ENCODE peak calls at places on chromosomes 4 and X, in six cellular contexts. M, Q, L, P, A and C are unnamed samples.

GRCh38 chrX:27590044-27590443 is at the start of gene DCAF8L2:
- DNase-seq in M (no peak), Q (no peak), L (no peak), P (no peak), A (no peak), C (no peak)

GRCh38 chrX:107537815-107538214 is 88.4 kb downstream of the FRMPD3 start:
- DNase-seq in M (no peak), Q (peak), L (peak), P (peak), A (peak), C (peak)

GRCh38 chrX:3712080-3712869 is 1.2 kb downstream of the PRKX start:
- DNase-seq in M (no peak), Q (no peak), L (no peak), P (no peak), A (peak), C (peak)

GRCh38 chr4:85265234-85265633 is 209.7 kb upstream of the ARHGAP24 start:
- DNase-seq in M (no peak), Q (no peak), L (no peak), P (no peak), A (no peak), C (no peak)

GRCh38 chr4:55409468-55410171 is 13.9 kb downstream of the TMEM165 start:
- DNase-seq in M (peak), Q (no peak), L (no peak), P (no peak), A (no peak), C (peak)

GRCh38 chr4:110196871-110197420 is 1.5 kb downstream of the ELOVL6 start:
- DNase-seq in M (no peak), Q (peak), L (peak), P (no peak), A (peak), C (peak)

GRCh38 chr4:161287678-161288352 is 876.0 kb downstream of the FSTL5 start:
- DNase-seq in M (peak), Q (no peak), L (no peak), P (no peak), A (no peak), C (no peak)

GRCh38 chrX:24391362-24391761 is 30.9 kb downstream of the SUPT20HL1 start:
- DNase-seq in M (no peak), Q (no peak), L (no peak), P (no peak), A (no peak), C (no peak)

GRCh38 chrX:153588021-153588781 is 10.7 kb downstream of the CCNQ start:
- DNase-seq in M (no peak), Q (no peak), L (no peak), P (no peak), A (no peak), C (no peak)

GRCh38 chr4:41124916-41125548 is 89.3 kb downstream of the APBB2 start:
- DNase-seq in M (no peak), Q (no peak), L (no peak), P (peak), A (no peak), C (no peak)

GRCh38 chr4:38290360-38290759 is 330.2 kb downstream of the PTTG2 start:
- DNase-seq in M (no peak), Q (no peak), L (no peak), P (no peak), A (peak), C (no peak)

GRCh38 chr4:107825072-107825789 is 499 bp downstream of the SGMS2 start:
- DNase-seq in M (no peak), Q (peak), L (peak), P (no peak), A (peak), C (no peak)

GRCh38 chr4:153067376-153067775 is 131.3 kb downstream of the FHDC1 start:
- DNase-seq in M (no peak), Q (no peak), L (peak), P (peak), A (no peak), C (no peak)

GRCh38 chrX:56319165-56319564 is 87.0 kb downstream of the KLF8 start:
- DNase-seq in M (no peak), Q (no peak), L (no peak), P (no peak), A (no peak), C (no peak)

GRCh38 chr4:6692806-6693205 is 872 bp upstream of the S100P start:
- DNase-seq in M (no peak), Q (no peak), L (no peak), P (peak), A (no peak), C (peak)

GRCh38 chr4:41957634-41958033 is 22.4 kb downstream of the TMEM33 start:
- DNase-seq in M (peak), Q (peak), L (peak), P (peak), A (peak), C (peak)

GRCh38 chrX:66728818-66729271 is 90.0 kb upstream of the EDA2R start:
- DNase-seq in M (no peak), Q (peak), L (peak), P (peak), A (peak), C (peak)

GRCh38 chrX:133534172-133534571 is 118.9 kb upstream of the GPC4 start:
- DNase-seq in M (no peak), Q (no peak), L (no peak), P (no peak), A (no peak), C (no peak)

GRCh38 chr4:24482871-24483270 is 101.5 kb downstream of the DHX15 start:
- DNase-seq in M (no peak), Q (no peak), L (no peak), P (no peak), A (no peak), C (no peak)

GRCh38 chrX:74085642-74086236 is 218.2 kb upstream of the ZCCHC13 start:
- DNase-seq in M (no peak), Q (no peak), L (no peak), P (peak), A (no peak), C (no peak)

GRCh38 chr4:52870225-52870624 is 8.1 kb downstream of the RASL11B start:
- DNase-seq in M (no peak), Q (no peak), L (no peak), P (no peak), A (no peak), C (no peak)

GRCh38 chr4:145061325-145061920 is 36.6 kb downstream of the ANAPC10 start:
- DNase-seq in M (no peak), Q (no peak), L (peak), P (peak), A (peak), C (peak)

GRCh38 chr4:28675582-28675981 is 1814.9 kb downstream of the STIM2 start:
- DNase-seq in M (no peak), Q (no peak), L (no peak), P (no peak), A (no peak), C (no peak)

GRCh38 chr4:139851639-139852038 is 186.0 kb downstream of the MGST2 start:
- DNase-seq in M (no peak), Q (no peak), L (no peak), P (no peak), A (no peak), C (no peak)

GRCh38 chr4:87553182-87553581 is 24.0 kb upstream of the SPARCL1 start:
- DNase-seq in M (no peak), Q (no peak), L (no peak), P (no peak), A (no peak), C (no peak)

GRCh38 chr4:150573534-150573933 is 8.4 kb upstream of the MAB21L2 start:
- DNase-seq in M (no peak), Q (no peak), L (no peak), P (no peak), A (peak), C (no peak)

GRCh38 chr4:2261110-2261852 is 628 bp downstream of the MXD4 start:
- DNase-seq in M (no peak), Q (peak), L (peak), P (no peak), A (peak), C (peak)

GRCh38 chr4:11337287-11337686 is 91.4 kb downstream of the HS3ST1 start:
- DNase-seq in M (no peak), Q (no peak), L (no peak), P (no peak), A (no peak), C (no peak)

GRCh38 chrX:50211510-50211909 is 6.9 kb downstream of the CCNB3 start:
- DNase-seq in M (no peak), Q (no peak), L (no peak), P (no peak), A (no peak), C (peak)

GRCh38 chr4:128107766-128108165 is 46.7 kb downstream of the LARP1B start:
- DNase-seq in M (no peak), Q (no peak), L (peak), P (no peak), A (no peak), C (no peak)

GRCh38 chr4:84856468-84856867 is 110.0 kb downstream of the WDFY3 start:
- DNase-seq in M (no peak), Q (no peak), L (no peak), P (no peak), A (no peak), C (no peak)

GRCh38 chr4:106985830-106986229 is 50.3 kb downstream of the DKK2 start:
- DNase-seq in M (no peak), Q (no peak), L (no peak), P (no peak), A (no peak), C (no peak)

DNA sequence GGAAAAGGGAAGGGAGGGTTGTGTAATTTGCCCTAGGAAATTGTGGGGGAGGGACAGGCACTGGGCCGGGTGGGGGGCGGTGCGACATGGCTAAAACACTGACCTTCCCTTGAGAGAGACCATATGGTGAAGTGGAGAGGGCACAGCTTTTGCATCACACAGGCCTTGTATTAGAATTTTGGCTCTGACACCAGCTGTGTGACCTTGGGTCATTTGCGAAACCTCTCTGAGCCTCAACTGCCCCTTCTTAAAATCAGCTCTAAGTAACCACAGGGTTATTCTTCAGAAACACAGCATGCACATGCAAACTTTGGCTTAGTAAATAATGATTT is 25.8 kb downstream of the PDGFRA start:
- DNase-seq in M (no peak), Q (no peak), L (no peak), P (no peak), A (no peak), C (no peak)
- TF ChIP-seq MYC in M (no peak), Q (no peak), L (no peak), P (no peak), A (no peak), C (no peak)

DNA sequence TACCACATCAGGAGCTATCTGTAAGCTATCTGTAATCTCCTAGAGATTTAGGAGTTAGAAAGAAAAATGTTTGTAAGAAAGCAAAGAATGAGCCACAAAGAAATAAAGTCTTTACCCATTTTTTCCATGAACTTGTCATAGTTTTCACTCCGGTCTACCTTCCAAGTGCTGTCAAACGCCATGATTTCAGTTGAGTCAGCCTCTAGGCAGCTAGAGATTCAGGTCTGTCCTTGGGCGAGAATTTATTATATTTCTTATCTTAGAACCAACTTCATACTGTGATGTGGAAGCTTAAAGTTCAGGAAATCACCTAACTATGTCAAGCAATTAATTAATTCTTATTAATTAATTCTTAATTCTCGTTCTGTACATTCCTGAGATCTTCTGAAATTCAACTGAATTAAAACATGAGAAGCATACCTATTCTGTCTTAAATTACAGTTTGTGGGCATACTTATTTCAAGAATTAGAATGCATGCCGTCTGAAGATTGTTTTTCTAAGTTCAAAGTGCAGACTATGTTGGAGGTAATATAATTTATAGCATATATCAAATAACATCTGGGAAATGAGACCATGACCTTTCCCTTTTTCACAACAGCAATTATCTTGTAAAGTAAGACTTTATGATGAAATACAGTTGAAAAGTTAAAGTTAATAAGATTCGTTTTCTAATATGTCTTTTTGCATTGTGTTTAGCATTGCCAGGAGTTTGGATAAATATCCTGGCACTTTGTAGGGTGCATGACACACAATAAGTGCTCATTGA is at the start of gene FABP2:
- DNase-seq in M (no peak), Q (no peak), L (no peak), P (no peak), A (no peak), C (no peak)
- TF ChIP-seq POLR2A in M (no peak), Q (no peak), L (no peak), P (no peak), A (no peak), C (no peak)

DNA sequence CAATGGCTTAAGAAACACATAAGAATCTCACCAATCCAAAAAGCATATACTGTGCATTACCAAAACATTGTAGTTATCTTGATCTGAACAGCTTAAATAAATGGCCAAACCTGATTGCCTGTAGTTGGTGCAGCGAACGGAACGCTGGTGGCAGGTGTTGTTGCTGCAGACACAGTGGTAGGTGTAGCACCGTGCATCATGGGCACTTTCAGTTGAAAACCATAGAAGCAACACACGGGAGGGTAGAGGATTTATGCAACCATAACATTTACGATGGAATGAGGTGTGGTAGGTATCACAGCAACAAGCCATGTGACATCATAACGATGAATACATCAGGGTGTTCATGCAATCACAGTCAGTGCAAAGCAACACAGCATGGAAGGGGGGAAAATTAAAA is 106.8 kb downstream of the MBNL3 start:
- DNase-seq in M (no peak), Q (no peak), L (no peak), P (no peak), A (no peak), C (no peak)
- TF ChIP-seq MYC in M (no peak), Q (no peak), L (no peak), P (no peak), A (no peak), C (no peak)

DNA sequence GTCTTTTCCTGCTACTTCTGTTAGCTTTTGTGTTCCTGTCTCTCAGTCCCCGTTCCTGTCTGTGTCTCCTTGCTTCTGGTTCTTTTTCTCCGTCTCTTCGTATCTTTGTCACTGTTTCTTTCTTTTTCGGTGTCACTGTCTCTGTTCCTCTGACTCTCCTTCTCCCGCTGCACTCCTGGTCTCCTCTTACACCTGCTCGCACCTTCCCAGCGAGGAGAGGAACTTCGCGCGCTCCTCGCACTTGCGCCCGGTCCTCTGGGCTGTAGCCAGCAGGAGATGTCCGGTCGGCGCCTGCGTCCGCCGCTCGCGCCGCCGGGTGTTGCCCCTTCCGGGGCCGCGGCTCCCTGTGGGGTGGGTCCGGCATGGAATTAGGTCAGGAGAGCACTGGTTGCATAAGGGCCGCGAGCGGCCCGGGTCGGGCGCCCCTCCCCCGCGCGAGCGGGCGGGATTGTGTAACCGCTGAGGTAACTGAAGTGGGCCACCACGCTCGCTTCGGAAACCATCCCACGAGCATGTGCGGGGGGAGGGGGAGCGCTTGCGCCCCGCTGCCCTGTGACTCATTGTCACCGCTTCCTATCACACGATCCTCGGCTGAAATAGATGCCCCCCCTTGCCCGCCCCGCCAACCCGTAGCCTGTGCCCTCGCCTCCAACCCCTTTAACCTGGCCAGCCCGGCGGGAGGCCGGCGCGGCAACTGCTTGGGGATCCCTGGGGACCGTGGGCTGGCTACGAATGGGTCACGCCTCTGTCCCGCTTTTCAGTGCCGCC is 1.6 kb downstream of the LONRF3 start:
- DNase-seq in M (no peak), Q (peak), L (peak), P (peak), A (peak), C (peak)
- TF ChIP-seq POLR2A in M (no peak), Q (no peak), L (peak), P (peak), A (no peak), C (peak)

DNA sequence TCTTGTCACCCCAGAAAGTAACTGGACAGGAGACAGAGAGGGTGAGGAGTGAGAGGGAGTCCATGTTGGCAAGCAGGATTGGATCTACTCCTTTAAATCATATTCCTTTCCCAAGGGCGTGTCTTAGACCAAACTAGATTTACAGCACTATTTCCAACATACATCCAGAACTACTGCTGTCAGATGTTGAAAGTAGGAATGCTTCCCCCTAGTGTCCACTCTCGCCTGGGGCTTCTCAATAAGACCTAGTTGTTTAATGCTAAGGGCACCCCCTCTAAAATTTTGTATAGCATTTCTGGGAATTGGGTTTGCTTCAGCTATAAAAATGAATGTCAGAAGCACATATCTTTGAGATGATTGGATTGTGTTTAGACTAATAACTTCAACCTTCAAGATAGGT is 13.3 kb downstream of the OFD1 start:
- DNase-seq in M (no peak), Q (peak), L (peak), P (peak), A (peak), C (peak)
- TF ChIP-seq MYC in M (no peak), Q (no peak), L (no peak), P (no peak), A (no peak), C (no peak)